ENCODE peak calls at places on chromosomes 13 and 19, in ten cellular contexts. One of them, this sample, is unnamed.

GRCh38 chr13:24036115-24036514 is 124.4 kb upstream of the SPATA13 start:
- DNase-seq in NCI-H2107: no peak
- DNase-seq in sciatic nerve: no peak
- DNase-seq in nephron progenitor cell: no peak
- DNase-seq in activated naive CD8-positive, alpha-beta T cell treated with anti-CD3 and anti-CD28 coated beads, Interleukin-2, amount 50 U/mL, for 24 hours: no peak
- DNase-seq in activated CD4-positive, CD25-positive, alpha-beta regulatory T cell treated with anti-CD3 and anti-CD28 coated beads, Interleukin-2, amount 50 U/mL, for 16 hours: no peak
- DNase-seq in left ventricle myocardium inferior: no peak
- DNase-seq in cardiac fibroblast: no peak
- DNase-seq in mesendoderm: peak
- DNase-seq in T-helper 9 cell: no peak
- DNase-seq in this sample: no peak

GRCh38 chr13:51729853-51730553 is 74.0 kb downstream of the DHRS12 start:
- DNase-seq in NCI-H2107: no peak
- DNase-seq in sciatic nerve: no peak
- DNase-seq in nephron progenitor cell: no peak
- DNase-seq in activated naive CD8-positive, alpha-beta T cell treated with anti-CD3 and anti-CD28 coated beads, Interleukin-2, amount 50 U/mL, for 24 hours: peak
- DNase-seq in activated CD4-positive, CD25-positive, alpha-beta regulatory T cell treated with anti-CD3 and anti-CD28 coated beads, Interleukin-2, amount 50 U/mL, for 16 hours: no peak
- DNase-seq in left ventricle myocardium inferior: no peak
- DNase-seq in cardiac fibroblast: peak
- DNase-seq in mesendoderm: peak
- DNase-seq in T-helper 9 cell: no peak
- DNase-seq in this sample: peak

GRCh38 chr13:79936368-79937136 is 404.4 kb downstream of the SPRY2 start:
- DNase-seq in NCI-H2107: no peak
- DNase-seq in sciatic nerve: no peak
- DNase-seq in nephron progenitor cell: no peak
- DNase-seq in activated naive CD8-positive, alpha-beta T cell treated with anti-CD3 and anti-CD28 coated beads, Interleukin-2, amount 50 U/mL, for 24 hours: no peak
- DNase-seq in activated CD4-positive, CD25-positive, alpha-beta regulatory T cell treated with anti-CD3 and anti-CD28 coated beads, Interleukin-2, amount 50 U/mL, for 16 hours: no peak
- DNase-seq in left ventricle myocardium inferior: no peak
- DNase-seq in cardiac fibroblast: peak
- DNase-seq in mesendoderm: peak
- DNase-seq in T-helper 9 cell: no peak
- DNase-seq in this sample: peak

GRCh38 chr19:39871362-39871761 is 25.2 kb upstream of the FBL start:
- DNase-seq in NCI-H2107: no peak
- DNase-seq in sciatic nerve: no peak
- DNase-seq in nephron progenitor cell: no peak
- DNase-seq in activated naive CD8-positive, alpha-beta T cell treated with anti-CD3 and anti-CD28 coated beads, Interleukin-2, amount 50 U/mL, for 24 hours: no peak
- DNase-seq in activated CD4-positive, CD25-positive, alpha-beta regulatory T cell treated with anti-CD3 and anti-CD28 coated beads, Interleukin-2, amount 50 U/mL, for 16 hours: no peak
- DNase-seq in left ventricle myocardium inferior: no peak
- DNase-seq in cardiac fibroblast: no peak
- DNase-seq in mesendoderm: no peak
- DNase-seq in T-helper 9 cell: no peak
- DNase-seq in this sample: no peak

GRCh38 chr19:1397838-1398237 is 3.5 kb downstream of the GAMT start:
- DNase-seq in NCI-H2107: no peak
- DNase-seq in sciatic nerve: no peak
- DNase-seq in nephron progenitor cell: no peak
- DNase-seq in activated naive CD8-positive, alpha-beta T cell treated with anti-CD3 and anti-CD28 coated beads, Interleukin-2, amount 50 U/mL, for 24 hours: no peak
- DNase-seq in activated CD4-positive, CD25-positive, alpha-beta regulatory T cell treated with anti-CD3 and anti-CD28 coated beads, Interleukin-2, amount 50 U/mL, for 16 hours: no peak
- DNase-seq in left ventricle myocardium inferior: no peak
- DNase-seq in cardiac fibroblast: no peak
- DNase-seq in mesendoderm: no peak
- DNase-seq in T-helper 9 cell: no peak
- DNase-seq in this sample: no peak

GRCh38 chr19:41771410-41771809 is 16.1 kb downstream of the CEACAM6 start:
- DNase-seq in NCI-H2107: no peak
- DNase-seq in sciatic nerve: no peak
- DNase-seq in nephron progenitor cell: no peak
- DNase-seq in activated naive CD8-positive, alpha-beta T cell treated with anti-CD3 and anti-CD28 coated beads, Interleukin-2, amount 50 U/mL, for 24 hours: no peak
- DNase-seq in activated CD4-positive, CD25-positive, alpha-beta regulatory T cell treated with anti-CD3 and anti-CD28 coated beads, Interleukin-2, amount 50 U/mL, for 16 hours: no peak
- DNase-seq in left ventricle myocardium inferior: no peak
- DNase-seq in cardiac fibroblast: no peak
- DNase-seq in mesendoderm: no peak
- DNase-seq in T-helper 9 cell: no peak
- DNase-seq in this sample: no peak

GRCh38 chr19:6773323-6773931 is 919 bp downstream of the VAV1 start:
- DNase-seq in NCI-H2107: no peak
- DNase-seq in sciatic nerve: peak
- DNase-seq in nephron progenitor cell: no peak
- DNase-seq in activated naive CD8-positive, alpha-beta T cell treated with anti-CD3 and anti-CD28 coated beads, Interleukin-2, amount 50 U/mL, for 24 hours: peak
- DNase-seq in activated CD4-positive, CD25-positive, alpha-beta regulatory T cell treated with anti-CD3 and anti-CD28 coated beads, Interleukin-2, amount 50 U/mL, for 16 hours: peak
- DNase-seq in left ventricle myocardium inferior: peak
- DNase-seq in cardiac fibroblast: no peak
- DNase-seq in mesendoderm: no peak
- DNase-seq in T-helper 9 cell: peak
- DNase-seq in this sample: no peak

GRCh38 chr13:97225533-97225932 is 3.4 kb downstream of the MBNL2 start:
- DNase-seq in NCI-H2107: no peak
- DNase-seq in sciatic nerve: no peak
- DNase-seq in nephron progenitor cell: no peak
- DNase-seq in activated naive CD8-positive, alpha-beta T cell treated with anti-CD3 and anti-CD28 coated beads, Interleukin-2, amount 50 U/mL, for 24 hours: no peak
- DNase-seq in activated CD4-positive, CD25-positive, alpha-beta regulatory T cell treated with anti-CD3 and anti-CD28 coated beads, Interleukin-2, amount 50 U/mL, for 16 hours: no peak
- DNase-seq in left ventricle myocardium inferior: no peak
- DNase-seq in cardiac fibroblast: no peak
- DNase-seq in mesendoderm: no peak
- DNase-seq in T-helper 9 cell: no peak
- DNase-seq in this sample: no peak

GRCh38 chr13:20124303-20124702 is 36.5 kb downstream of the GJA3 start:
- DNase-seq in NCI-H2107: no peak
- DNase-seq in sciatic nerve: no peak
- DNase-seq in nephron progenitor cell: no peak
- DNase-seq in activated naive CD8-positive, alpha-beta T cell treated with anti-CD3 and anti-CD28 coated beads, Interleukin-2, amount 50 U/mL, for 24 hours: no peak
- DNase-seq in activated CD4-positive, CD25-positive, alpha-beta regulatory T cell treated with anti-CD3 and anti-CD28 coated beads, Interleukin-2, amount 50 U/mL, for 16 hours: no peak
- DNase-seq in left ventricle myocardium inferior: no peak
- DNase-seq in cardiac fibroblast: no peak
- DNase-seq in mesendoderm: no peak
- DNase-seq in T-helper 9 cell: no peak
- DNase-seq in this sample: no peak

GRCh38 chr19:39310558-39311311 is 9.9 kb downstream of the LRFN1 start:
- DNase-seq in NCI-H2107: no peak
- DNase-seq in sciatic nerve: no peak
- DNase-seq in nephron progenitor cell: no peak
- DNase-seq in activated naive CD8-positive, alpha-beta T cell treated with anti-CD3 and anti-CD28 coated beads, Interleukin-2, amount 50 U/mL, for 24 hours: no peak
- DNase-seq in activated CD4-positive, CD25-positive, alpha-beta regulatory T cell treated with anti-CD3 and anti-CD28 coated beads, Interleukin-2, amount 50 U/mL, for 16 hours: no peak
- DNase-seq in left ventricle myocardium inferior: no peak
- DNase-seq in cardiac fibroblast: peak
- DNase-seq in mesendoderm: peak
- DNase-seq in T-helper 9 cell: no peak
- DNase-seq in this sample: no peak

GRCh38 chr13:111183959-111184684 is 69.0 kb downstream of the ARHGEF7 start:
- DNase-seq in NCI-H2107: no peak
- DNase-seq in sciatic nerve: peak
- DNase-seq in nephron progenitor cell: no peak
- DNase-seq in activated naive CD8-positive, alpha-beta T cell treated with anti-CD3 and anti-CD28 coated beads, Interleukin-2, amount 50 U/mL, for 24 hours: no peak
- DNase-seq in activated CD4-positive, CD25-positive, alpha-beta regulatory T cell treated with anti-CD3 and anti-CD28 coated beads, Interleukin-2, amount 50 U/mL, for 16 hours: no peak
- DNase-seq in left ventricle myocardium inferior: peak
- DNase-seq in cardiac fibroblast: no peak
- DNase-seq in mesendoderm: no peak
- DNase-seq in T-helper 9 cell: no peak
- DNase-seq in this sample: no peak

GRCh38 chr13:44620057-44620456 is 43.9 kb upstream of the TSC22D1 start:
- DNase-seq in NCI-H2107: no peak
- DNase-seq in sciatic nerve: no peak
- DNase-seq in nephron progenitor cell: no peak
- DNase-seq in activated naive CD8-positive, alpha-beta T cell treated with anti-CD3 and anti-CD28 coated beads, Interleukin-2, amount 50 U/mL, for 24 hours: no peak
- DNase-seq in activated CD4-positive, CD25-positive, alpha-beta regulatory T cell treated with anti-CD3 and anti-CD28 coated beads, Interleukin-2, amount 50 U/mL, for 16 hours: no peak
- DNase-seq in left ventricle myocardium inferior: no peak
- DNase-seq in cardiac fibroblast: peak
- DNase-seq in mesendoderm: no peak
- DNase-seq in T-helper 9 cell: no peak
- DNase-seq in this sample: no peak

GRCh38 chr13:30752201-30752797 is 17.0 kb downstream of the ALOX5AP start:
- DNase-seq in NCI-H2107: peak
- DNase-seq in sciatic nerve: no peak
- DNase-seq in nephron progenitor cell: no peak
- DNase-seq in activated naive CD8-positive, alpha-beta T cell treated with anti-CD3 and anti-CD28 coated beads, Interleukin-2, amount 50 U/mL, for 24 hours: no peak
- DNase-seq in activated CD4-positive, CD25-positive, alpha-beta regulatory T cell treated with anti-CD3 and anti-CD28 coated beads, Interleukin-2, amount 50 U/mL, for 16 hours: no peak
- DNase-seq in left ventricle myocardium inferior: peak
- DNase-seq in cardiac fibroblast: peak
- DNase-seq in mesendoderm: no peak
- DNase-seq in T-helper 9 cell: no peak
- DNase-seq in this sample: no peak

GRCh38 chr13:20559659-20560356 is 7.1 kb upstream of the IFT88 start:
- DNase-seq in NCI-H2107: no peak
- DNase-seq in sciatic nerve: no peak
- DNase-seq in nephron progenitor cell: no peak
- DNase-seq in activated naive CD8-positive, alpha-beta T cell treated with anti-CD3 and anti-CD28 coated beads, Interleukin-2, amount 50 U/mL, for 24 hours: no peak
- DNase-seq in activated CD4-positive, CD25-positive, alpha-beta regulatory T cell treated with anti-CD3 and anti-CD28 coated beads, Interleukin-2, amount 50 U/mL, for 16 hours: no peak
- DNase-seq in left ventricle myocardium inferior: no peak
- DNase-seq in cardiac fibroblast: no peak
- DNase-seq in mesendoderm: no peak
- DNase-seq in T-helper 9 cell: no peak
- DNase-seq in this sample: no peak

GRCh38 chr19:56080669-56081401 is 40.3 kb downstream of the ZNF787 start:
- DNase-seq in NCI-H2107: peak
- DNase-seq in sciatic nerve: peak
- DNase-seq in nephron progenitor cell: peak
- DNase-seq in activated naive CD8-positive, alpha-beta T cell treated with anti-CD3 and anti-CD28 coated beads, Interleukin-2, amount 50 U/mL, for 24 hours: peak
- DNase-seq in activated CD4-positive, CD25-positive, alpha-beta regulatory T cell treated with anti-CD3 and anti-CD28 coated beads, Interleukin-2, amount 50 U/mL, for 16 hours: peak
- DNase-seq in left ventricle myocardium inferior: peak
- DNase-seq in cardiac fibroblast: peak
- DNase-seq in mesendoderm: peak
- DNase-seq in T-helper 9 cell: peak
- DNase-seq in this sample: peak

GRCh38 chr13:80862466-80862865 is 521.5 kb upstream of the SPRY2 start:
- DNase-seq in NCI-H2107: no peak
- DNase-seq in sciatic nerve: no peak
- DNase-seq in nephron progenitor cell: no peak
- DNase-seq in activated naive CD8-positive, alpha-beta T cell treated with anti-CD3 and anti-CD28 coated beads, Interleukin-2, amount 50 U/mL, for 24 hours: no peak
- DNase-seq in activated CD4-positive, CD25-positive, alpha-beta regulatory T cell treated with anti-CD3 and anti-CD28 coated beads, Interleukin-2, amount 50 U/mL, for 16 hours: no peak
- DNase-seq in left ventricle myocardium inferior: no peak
- DNase-seq in cardiac fibroblast: no peak
- DNase-seq in mesendoderm: no peak
- DNase-seq in T-helper 9 cell: no peak
- DNase-seq in this sample: no peak

GRCh38 chr19:45087531-45087930 is 5.4 kb upstream of the PPP1R37 start:
- DNase-seq in NCI-H2107: no peak
- DNase-seq in sciatic nerve: no peak
- DNase-seq in nephron progenitor cell: no peak
- DNase-seq in activated naive CD8-positive, alpha-beta T cell treated with anti-CD3 and anti-CD28 coated beads, Interleukin-2, amount 50 U/mL, for 24 hours: peak
- DNase-seq in activated CD4-positive, CD25-positive, alpha-beta regulatory T cell treated with anti-CD3 and anti-CD28 coated beads, Interleukin-2, amount 50 U/mL, for 16 hours: no peak
- DNase-seq in left ventricle myocardium inferior: no peak
- DNase-seq in cardiac fibroblast: no peak
- DNase-seq in mesendoderm: no peak
- DNase-seq in T-helper 9 cell: peak
- DNase-seq in this sample: no peak

This sample was measured in AG04449.